ENCODE peak calls at places on chromosomes 7 and 10, in five cellular contexts. K is A549, J is heart left ventricle, P is ovary, E is IMR-90. Z is an unnamed sample.

GRCh38 chr7:30237271-30237695 is 47.1 kb upstream of the ZNRF2 start:
- DNase-seq in P (no peak), E (no peak), J (no peak), K (no peak), Z (no peak)

GRCh38 chr10:97020452-97021400 is 165.0 kb downstream of the SLIT1 start:
- DNase-seq in P (peak), K (no peak), E (no peak), J (peak), Z (peak)

GRCh38 chr10:12389154-12389734 is 39.9 kb downstream of the CAMK1D start:
- DNase-seq in J (no peak), K (no peak), E (no peak), P (no peak), Z (no peak)

GRCh38 chr7:47147213-47147631 is 434.7 kb downstream of the TNS3 start:
- DNase-seq in P (no peak), E (no peak), J (no peak), K (no peak), Z (no peak)

GRCh38 chr7:93160410-93160809 is 12.2 kb upstream of the SAMD9L start:
- DNase-seq in J (no peak), E (peak), P (no peak), K (no peak), Z (no peak)

GRCh38 chr7:149310113-149310836 is 48.3 kb downstream of the ZNF783 start:
- DNase-seq in J (no peak), K (peak), P (peak), E (peak), Z (no peak)

GRCh38 chr7:129772646-129773280 is 161.2 kb downstream of the NRF1 start:
- DNase-seq in E (no peak), K (no peak), P (no peak), J (no peak), Z (no peak)

GRCh38 chr7:95517458-95517857 is 31.7 kb downstream of the ASB4 start:
- DNase-seq in E (no peak), J (no peak), K (no peak), P (no peak), Z (no peak)

GRCh38 chr7:27176343-27176731 is 2.2 kb upstream of the HOXA10 start:
- DNase-seq in K (no peak), E (no peak), J (no peak), P (no peak), Z (peak)

GRCh38 chr10:99520040-99520803 is 12.5 kb upstream of the NKX2-3 start:
- DNase-seq in K (no peak), P (no peak), J (no peak), E (no peak), Z (no peak)

GRCh38 chr7:107856806-107857540 is 34.0 kb upstream of the DLD start:
- DNase-seq in P (no peak), E (no peak), J (no peak), K (no peak), Z (no peak)

GRCh38 chr10:97018251-97019212 is 167.2 kb downstream of the SLIT1 start:
- DNase-seq in E (no peak), J (no peak), P (no peak), K (no peak), Z (no peak)

GRCh38 chr7:94003446-94004023 is 620 bp downstream of the BET1 start:
- DNase-seq in K (peak), P (no peak), J (no peak), E (peak), Z (no peak)

GRCh38 chr7:151427705-151428392 is 12.1 kb downstream of the CRYGN start:
- DNase-seq in P (no peak), K (no peak), J (no peak), E (no peak), Z (no peak)

GRCh38 chr10:101133489-101134298 is 2.6 kb downstream of the TLX1 start:
- DNase-seq in E (no peak), P (no peak), J (no peak), K (no peak), Z (no peak)

GRCh38 chr7:18874875-18875274 is 242.6 kb downstream of the TWIST1 start:
- DNase-seq in J (no peak), K (no peak), P (no peak), E (no peak), Z (no peak)

GRCh38 chr7:92837214-92837749 is 909 bp upstream of the CDK6 start:
- DNase-seq in E (peak), P (no peak), K (no peak), J (no peak), Z (no peak)

GRCh38 chr10:34506773-34507172 is 308.3 kb downstream of the PARD3 start:
- DNase-seq in P (no peak), K (no peak), J (no peak), E (no peak), Z (no peak)

GRCh38 chr10:8659982-8660381 is 605.5 kb downstream of the GATA3 start:
- DNase-seq in K (no peak), E (no peak), J (no peak), P (no peak), Z (no peak)

GRCh38 chr10:7165500-7166177 is 245.2 kb downstream of the SFMBT2 start:
- DNase-seq in P (no peak), E (no peak), K (no peak), J (no peak), Z (no peak)

GRCh38 chr7:149881328-149882263 is 7.8 kb downstream of the ATP6V0E2 start:
- DNase-seq in J (no peak), E (no peak), P (no peak), K (no peak), Z (no peak)

GRCh38 chr10:28797904-28798371 is 120.6 kb downstream of the BAMBI start:
- DNase-seq in E (no peak), P (no peak), K (no peak), J (no peak), Z (no peak)

GRCh38 chr10:21278491-21279216 is 246.8 kb downstream of the SKIDA1 start:
- DNase-seq in K (peak), J (peak), P (peak), E (peak), Z (peak)

GRCh38 chr10:76454539-76455137 is 1023.2 kb downstream of the LRMDA start:
- DNase-seq in P (no peak), J (no peak), K (no peak), E (no peak), Z (no peak)

GRCh38 chr7:2800923-2801682 is 43.0 kb downstream of the GNA12 start:
- DNase-seq in P (peak), J (peak), E (peak), K (no peak), Z (no peak)

GRCh38 chr7:132451161-132451560 is 125.1 kb downstream of the PLXNA4 start:
- DNase-seq in E (no peak), K (no peak), J (no peak), P (no peak), Z (no peak)

GRCh38 chr10:22246680-22247391 is 29.0 kb upstream of the EBLN1 start:
- DNase-seq in K (peak), P (no peak), J (no peak), E (peak), Z (no peak)

GRCh38 chr7:54811016-54811924 is 52.3 kb upstream of the SEC61G start:
- DNase-seq in E (peak), K (no peak), J (no peak), P (no peak), Z (no peak)

GRCh38 chr10:44817961-44818649 is 93.0 kb upstream of the TMEM72 start:
- DNase-seq in E (no peak), K (no peak), P (peak), J (no peak), Z (no peak)

GRCh38 chr7:50156746-50157145 is 63.7 kb upstream of the ZPBP start:
- DNase-seq in K (no peak), E (no peak), J (no peak), P (no peak), Z (no peak)

GRCh38 chr7:45347804-45348203 is 190.2 kb downstream of the RAMP3 start:
- DNase-seq in E (peak), P (no peak), J (no peak), K (peak), Z (no peak)

GRCh38 chr7:199465-200249 is 7.3 kb downstream of the FAM20C start:
- DNase-seq in P (no peak), E (no peak), J (no peak), K (no peak), Z (no peak)

GRCh38 chr10:37263304-37263703 is 137.9 kb downstream of the ANKRD30A start:
- DNase-seq in J (no peak), E (no peak), P (no peak), K (no peak), Z (no peak)
- TF ChIP-seq CTCF in J (no peak), E (no peak), P (no peak), K (peak), Z (no peak)

DNA sequence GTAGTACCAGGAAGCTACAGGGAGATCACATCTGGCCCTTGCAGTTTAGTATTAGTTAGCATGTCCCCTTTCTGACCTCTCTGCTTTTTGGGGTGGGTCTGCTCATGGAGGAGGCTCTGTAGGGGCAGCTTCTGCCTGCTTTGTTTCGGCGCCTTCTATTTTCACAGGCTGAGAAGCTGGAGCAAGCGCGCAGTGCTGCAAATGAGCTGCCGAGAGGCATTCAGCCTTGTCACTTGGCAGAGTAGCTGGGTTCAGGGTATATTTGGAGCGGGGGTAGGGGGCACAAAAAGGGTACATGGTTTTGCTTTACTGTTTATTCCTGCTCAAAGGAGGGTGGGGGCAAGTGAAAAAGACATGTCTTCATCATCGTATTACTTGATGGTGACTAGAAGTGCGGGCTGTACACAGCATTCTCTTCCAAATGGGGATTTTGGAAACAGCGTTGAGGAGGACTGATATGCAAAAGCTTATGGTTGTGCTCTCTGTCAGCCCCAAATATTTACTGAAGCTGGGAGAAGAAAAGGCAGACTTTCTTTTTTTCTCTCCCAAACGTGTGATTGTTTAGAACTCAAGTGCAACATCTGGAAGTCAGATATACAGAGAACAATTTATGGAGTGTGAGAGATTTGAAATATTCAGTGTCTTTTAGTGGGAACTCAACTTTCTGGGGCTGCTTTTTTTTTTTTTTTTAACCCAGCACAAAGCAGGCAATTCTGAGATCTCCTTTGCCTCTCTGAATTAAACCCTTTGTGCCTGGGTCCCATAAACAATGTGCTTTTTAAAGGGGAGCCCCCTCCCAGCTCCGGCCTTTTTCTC is 146.5 kb downstream of the CELF2 start:
- DNase-seq in K (no peak), J (no peak), P (no peak), E (no peak), Z (no peak)
- H3K4me3 ChIP-seq in K (no peak), J (peak), P (peak), E (no peak), Z (peak)

DNA sequence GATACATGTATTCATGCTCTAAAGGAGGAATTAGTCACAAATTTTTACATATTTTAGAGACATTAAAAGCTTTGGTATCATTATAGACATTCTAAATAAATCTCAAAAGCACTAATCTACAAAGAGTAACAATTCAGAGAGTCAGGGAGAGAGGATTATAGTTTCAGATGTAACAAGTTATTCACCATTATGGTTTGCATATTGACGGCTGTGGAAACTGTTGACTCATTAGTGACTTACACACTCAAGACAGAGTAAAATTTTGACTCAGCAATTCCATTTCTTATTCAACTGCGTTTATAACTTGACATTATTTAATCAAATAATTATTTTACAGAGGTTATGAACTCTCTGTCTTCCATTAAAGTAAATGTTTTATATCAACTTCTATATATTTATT is 95.4 kb upstream of the SEMA3C start:
- DNase-seq in J (no peak), K (no peak), E (peak), P (no peak), Z (no peak)
- H3K27ac ChIP-seq in J (no peak), K (no peak), E (no peak), P (no peak), Z (no peak)

GRCh38 chr10:58319599-58319998 is 15.2 kb upstream of the UBE2D1 start:
- DNase-seq in E (no peak), J (no peak), P (no peak), K (no peak), Z (no peak)
- TF ChIP-seq CTCF in E (no peak), J (no peak), P (no peak), K (peak), Z (no peak)

DNA sequence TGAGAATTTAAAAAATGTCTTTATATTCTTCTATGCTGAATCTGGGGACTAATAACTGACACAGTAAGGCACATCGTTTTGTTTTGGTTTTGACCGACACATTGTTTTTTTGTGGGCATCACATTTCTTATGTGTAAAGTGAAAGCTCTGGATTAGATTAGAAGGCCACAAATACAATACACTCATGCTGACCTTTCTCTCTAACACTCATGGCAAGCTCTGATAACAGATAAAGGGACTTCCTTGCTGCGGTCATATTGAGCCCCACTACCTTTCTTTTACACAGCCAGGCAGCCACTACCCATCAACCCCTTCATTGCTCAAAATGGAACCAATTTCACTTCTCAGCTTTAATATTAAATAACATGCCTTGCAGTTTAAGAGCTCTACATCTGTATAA is 26.0 kb downstream of the PPP1R3A start:
- DNase-seq in P (no peak), K (no peak), E (no peak), J (no peak), Z (no peak)
- H3K4me3 ChIP-seq in P (no peak), K (no peak), E (no peak), J (no peak), Z (no peak)

GRCh38 chr10:48634198-48634983 is 29.5 kb upstream of the ARHGAP22 start:
- DNase-seq in K (no peak), J (peak), E (peak), P (no peak), Z (peak)
- H3K27ac ChIP-seq in K (no peak), J (no peak), E (no peak), P (no peak), Z (peak)

DNA sequence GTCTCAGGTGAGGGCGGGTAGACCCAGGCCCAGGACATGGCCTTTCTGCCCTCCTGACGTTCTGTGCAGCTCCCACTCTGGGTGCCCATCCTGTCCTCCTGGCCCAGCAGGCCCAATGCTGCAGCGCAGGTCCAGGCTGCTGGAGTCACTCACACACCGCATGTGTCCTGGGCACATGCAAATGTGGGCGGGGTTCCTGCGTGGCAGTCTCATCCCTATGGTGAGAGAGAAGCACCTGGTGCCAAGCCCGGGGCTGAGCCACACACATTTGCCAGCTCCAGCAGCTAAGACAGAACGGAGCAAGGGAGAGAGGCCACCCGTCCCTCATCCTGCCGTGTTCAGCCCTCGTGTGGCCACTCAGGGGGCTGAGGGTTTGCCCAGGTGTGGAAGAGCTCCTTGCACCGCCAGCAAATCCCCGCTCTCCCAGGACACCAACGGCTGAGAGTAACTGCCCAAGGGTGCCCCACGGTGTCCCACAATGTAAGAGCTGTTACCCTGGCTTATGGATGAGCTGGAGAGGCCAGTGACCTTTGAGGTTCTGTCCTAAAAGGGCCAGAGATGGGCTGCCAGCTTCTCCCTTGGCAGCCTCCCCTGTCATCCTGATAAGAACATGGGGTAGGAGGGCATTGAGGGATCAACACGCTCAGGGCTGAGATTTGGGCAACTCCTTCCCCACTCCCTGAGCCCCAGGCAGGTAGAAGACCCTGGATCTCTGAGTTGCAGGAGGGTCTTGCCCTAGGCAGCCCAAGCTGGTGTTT is 4.4 kb downstream of the FUOM start:
- DNase-seq in P (no peak), K (no peak), J (no peak), E (no peak), Z (no peak)
- TF ChIP-seq CTCF in P (no peak), K (no peak), J (no peak), E (no peak), Z (no peak)

GRCh38 chr10:107238275-107238674 is 73.8 kb upstream of the SORCS1 start:
- DNase-seq in E (no peak), J (no peak), P (no peak), K (no peak), Z (no peak)

DNA sequence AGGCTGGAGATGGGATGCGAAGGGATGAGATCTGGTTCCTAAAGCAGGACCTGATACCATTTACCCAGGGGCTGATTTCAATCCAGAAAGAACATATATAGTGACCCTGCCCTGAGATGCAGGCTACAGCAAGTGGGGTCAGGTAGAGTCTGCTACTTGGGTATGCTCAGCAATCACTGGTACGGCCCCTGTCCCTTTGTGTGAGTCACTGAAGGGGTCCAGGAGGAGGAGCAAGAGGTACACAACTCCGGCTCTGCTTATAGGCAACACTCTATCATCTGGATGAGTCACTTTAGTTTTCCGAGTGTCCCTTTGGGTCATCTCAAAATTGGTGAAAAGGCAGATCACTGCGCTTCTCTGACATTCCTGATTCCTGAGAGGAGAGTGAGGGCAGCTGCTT is 79.6 kb upstream of the SORCS1 start:
- DNase-seq in E (no peak), K (no peak), P (no peak), J (no peak), Z (no peak)
- H3K4me3 ChIP-seq in E (no peak), K (no peak), P (no peak), J (no peak), Z (no peak)

DNA sequence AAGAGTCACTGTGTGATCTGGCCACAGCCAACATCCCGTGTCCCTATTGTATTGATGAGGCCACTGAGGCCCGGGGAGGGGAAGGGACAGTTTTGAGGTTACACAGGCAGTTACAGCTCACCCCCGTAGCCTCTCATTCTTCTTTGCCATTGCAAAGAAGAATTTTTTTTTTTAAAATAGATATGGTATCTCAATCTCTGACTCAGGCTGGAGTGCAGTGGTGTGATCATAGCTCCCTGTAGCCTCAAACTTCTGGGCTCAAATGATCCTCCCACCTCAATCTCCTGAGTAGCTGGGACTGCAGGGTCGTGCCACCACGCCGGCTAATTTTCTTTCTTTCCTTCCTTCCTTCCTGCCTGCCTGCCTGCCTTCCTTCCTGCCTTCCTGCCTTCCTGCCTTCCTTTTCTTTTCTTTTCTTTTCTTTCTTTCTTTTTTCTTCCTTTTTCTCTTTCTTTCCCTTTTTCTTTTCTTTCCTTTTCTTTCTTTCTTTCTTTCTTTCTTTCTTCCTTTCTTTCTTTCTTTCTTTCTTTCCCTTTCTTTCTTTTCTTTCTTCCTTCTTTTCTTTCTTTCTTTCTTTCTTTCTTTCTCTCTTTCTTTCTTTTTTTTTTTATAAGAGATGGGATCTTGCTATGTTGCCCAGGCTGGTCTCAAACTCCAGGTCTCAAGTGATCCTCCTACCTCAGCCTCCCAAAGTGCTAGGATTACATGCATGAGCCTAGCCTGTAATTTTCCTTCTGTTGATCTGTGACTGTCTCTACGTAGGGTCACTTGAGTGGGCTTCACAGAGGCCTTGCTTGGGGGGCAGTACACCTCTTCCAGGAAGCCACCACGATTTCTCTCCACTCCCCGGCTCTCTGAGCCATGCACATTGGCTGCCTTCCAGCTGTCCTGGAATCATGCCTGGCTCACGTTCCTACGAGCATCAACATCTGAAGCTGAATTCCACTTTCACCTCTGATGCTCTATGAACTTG is 31.3 kb downstream of the TMEM270 start:
- DNase-seq in K (no peak), E (peak), P (peak), J (no peak), Z (no peak)
- H3K27ac ChIP-seq in K (no peak), E (peak), P (no peak), J (no peak), Z (peak)